ENCODE peak calls at places on chromosomes 3 and 15, in four cellular contexts. U is activated CD4-positive, CD25-positive, alpha-beta regulatory T cell treated with anti-CD3 and anti-CD28 coated beads, Interleukin-2, amount 50 U/mL, for 16 hours; S is HuH-7.5; R is GM12864. W is an unnamed sample.
A peak's percentile ranks its signal among the peaks of the same experiment; 100 is the strongest.

GRCh38 chr3:5376761-5377160 is 189.3 kb downstream of the EDEM1 start:
- DNase-seq in U (no peak), S (no peak), R (no peak), W (no peak)

GRCh38 chr15:100682468-100682867 is 80.1 kb downstream of the ASB7 start:
- DNase-seq in U (no peak), S (no peak), R (no peak), W (no peak)

GRCh38 chr3:47283193-47283537 is 421 bp downstream of the KLHL18 start:
- DNase-seq in U (no peak), S (no peak), R (no peak), W (peak; percentile 46)

GRCh38 chr15:74200871-74201419 is 1.6 kb downstream of the STRA6 start:
- DNase-seq in U (no peak), S (no peak), R (no peak), W (no peak)

GRCh38 chr3:185705498-185705897 is 119.3 kb downstream of the IGF2BP2 start:
- DNase-seq in U (no peak), S (no peak), R (no peak), W (no peak)

GRCh38 chr3:115254492-115255196 is 107.6 kb upstream of the ZBTB20 start:
- DNase-seq in U (no peak), S (no peak), R (no peak), W (no peak)

GRCh38 chr3:126683506-126683905 is 20.5 kb upstream of the CHCHD6 start:
- DNase-seq in U (no peak), S (no peak), R (no peak), W (no peak)

GRCh38 chr3:101898752-101899169 is 49.4 kb downstream of the NFKBIZ start:
- DNase-seq in U (no peak), S (no peak), R (peak; percentile 74), W (no peak)

GRCh38 chr3:72238836-72239235 is 453.9 kb upstream of the PROK2 start:
- DNase-seq in U (no peak), S (no peak), R (no peak), W (no peak)

GRCh38 chr3:63975705-63976104 is 47.6 kb downstream of the PSMD6 start:
- DNase-seq in U (no peak), S (no peak), R (no peak), W (no peak)

GRCh38 chr15:69116391-69116790 is 44.0 kb upstream of the GLCE start:
- DNase-seq in U (no peak), S (no peak), R (no peak), W (no peak)

GRCh38 chr3:143442761-143443477 is 323.3 kb downstream of the CHST2 start:
- DNase-seq in U (no peak), S (no peak), R (no peak), W (no peak)

GRCh38 chr15:45162771-45163507 is 24.8 kb downstream of the SHF start:
- DNase-seq in U (no peak), S (peak; percentile 98), R (peak; percentile 24), W (peak; percentile 87)

GRCh38 chr3:103410231-103410630 is 975.4 kb downstream of the ZPLD1 start:
- DNase-seq in U (no peak), S (no peak), R (no peak), W (no peak)

GRCh38 chr3:192130534-192131132 is 596.7 kb downstream of the FGF12 start:
- DNase-seq in U (no peak), S (no peak), R (peak; percentile 52), W (peak; percentile 58)

GRCh38 chr3:77048186-77048585 is 8.3 kb downstream of the ROBO2 start:
- DNase-seq in U (no peak), S (no peak), R (no peak), W (no peak)

GRCh38 chr15:41979493-41980266 is 7.3 kb upstream of the EHD4 start:
- DNase-seq in U (no peak), S (no peak), R (no peak), W (no peak)

GRCh38 chr15:41926184-41927056 is 32.6 kb upstream of the SPTBN5 start:
- DNase-seq in U (no peak), S (peak; percentile 50), R (no peak), W (no peak)

GRCh38 chr15:50493625-50494024 is 52.8 kb downstream of the USP50 start:
- DNase-seq in U (no peak), S (no peak), R (no peak), W (no peak)

GRCh38 chr3:87361956-87362355 is 85.6 kb upstream of the POU1F1 start:
- DNase-seq in U (no peak), S (no peak), R (no peak), W (no peak)

GRCh38 chr3:131036200-131036816 is 9.6 kb downstream of the NEK11 start:
- DNase-seq in U (no peak), S (no peak), R (no peak), W (no peak)

GRCh38 chr3:161925749-161926360 is 429.2 kb downstream of the OTOL1 start:
- DNase-seq in U (no peak), S (no peak), R (no peak), W (no peak)

GRCh38 chr3:191627064-191627463 is 166.1 kb downstream of the PYDC2 start:
- DNase-seq in U (no peak), S (no peak), R (no peak), W (no peak)

GRCh38 chr3:188220988-188221818 is 67.2 kb downstream of the LPP start:
- DNase-seq in U (no peak), S (no peak), R (no peak), W (no peak)

GRCh38 chr3:89625945-89626344 is 518.5 kb downstream of the EPHA3 start:
- DNase-seq in U (no peak), S (no peak), R (no peak), W (no peak)

GRCh38 chr15:89087066-89087829 is 1.0 kb upstream of the ABHD2 start:
- DNase-seq in U (no peak), S (no peak), R (no peak), W (no peak)

GRCh38 chr3:58048301-58048700 is 40.1 kb downstream of the FLNB start:
- DNase-seq in U (no peak), S (no peak), R (no peak), W (no peak)

GRCh38 chr3:73848173-73848751 is 223.5 kb upstream of the PDZRN3 start:
- DNase-seq in U (no peak), S (no peak), R (no peak), W (peak; percentile 66)

GRCh38 chr3:37961622-37962455 is 28.7 kb upstream of the VILL start:
- DNase-seq in U (no peak), S (no peak), R (no peak), W (peak; percentile 33)

GRCh38 chr3:96961576-96961975 is 147.2 kb downstream of the EPHA6 start:
- DNase-seq in U (no peak), S (no peak), R (no peak), W (no peak)

GRCh38 chr3:138437281-138437680 is 2.9 kb downstream of the ESYT3 start:
- DNase-seq in U (no peak), S (no peak), R (no peak), W (no peak)

GRCh38 chr3:153284282-153284938 is 122.4 kb downstream of the RAP2B start:
- DNase-seq in U (no peak), S (no peak), R (no peak), W (no peak)

GRCh38 chr3:13023251-13024055 is 49.8 kb downstream of the IQSEC1 start:
- DNase-seq in U (no peak), S (no peak), R (no peak), W (no peak)

GRCh38 chr3:161854232-161854771 is 357.7 kb downstream of the OTOL1 start:
- DNase-seq in U (no peak), S (no peak), R (no peak), W (peak; percentile 69)

GRCh38 chr3:100553618-100554372 is 55.6 kb upstream of the ADGRG7 start:
- DNase-seq in U (no peak), S (no peak), R (no peak), W (no peak)

W was measured in HAP-1.